ENCODE peak calls at places on chromosomes 1 and 21, in seven cellular contexts. U is effector memory CD4-positive, alpha-beta T cell; X is Panc1; A is head of caudate nucleus; V is GM12878; W is CMK; N is NCI-H774. I is an unnamed sample.

GRCh38 chr1:226708342-226708780 is 30.7 kb downstream of the ITPKB start:
- DNase-seq in N (no peak), X (no peak), W (no peak), U (no peak), A (no peak), V (no peak), I (peak)

GRCh38 chr1:33043267-33044090 is 6.8 kb upstream of the AK2 start:
- DNase-seq in W (no peak), V (no peak), A (no peak), N (no peak), U (no peak), X (no peak), I (no peak)

GRCh38 chr1:203406446-203407045 is 55.6 kb upstream of the FMOD start:
- DNase-seq in A (no peak), U (no peak), V (no peak), N (no peak), X (no peak), W (no peak), I (no peak)

GRCh38 chr1:149917590-149918144 is at the start of gene SV2A:
- DNase-seq in V (no peak), X (no peak), U (peak), A (peak), N (peak), W (no peak), I (peak)

GRCh38 chr1:94009304-94009703 is 100.1 kb upstream of the GCLM start:
- DNase-seq in X (no peak), N (no peak), W (no peak), V (no peak), U (no peak), A (no peak), I (no peak)

GRCh38 chr1:101366513-101367215 is 129.8 kb downstream of the S1PR1 start:
- DNase-seq in A (no peak), N (no peak), X (no peak), U (no peak), W (no peak), V (no peak), I (no peak)

GRCh38 chr1:18955442-18956188 is 861 bp downstream of the IFFO2 start:
- DNase-seq in V (no peak), A (peak), W (no peak), X (no peak), N (no peak), U (peak), I (peak)

GRCh38 chr1:60068393-60069045 is 5.1 kb downstream of the C1orf87 start:
- DNase-seq in N (no peak), X (no peak), W (no peak), A (no peak), U (no peak), V (no peak), I (no peak)

GRCh38 chr1:77926561-77927357 is 38.3 kb downstream of the NEXN start:
- DNase-seq in N (no peak), W (no peak), U (no peak), A (no peak), X (no peak), V (peak), I (no peak)

GRCh38 chr1:203526572-203526971 is 32.6 kb downstream of the OPTC start:
- DNase-seq in U (no peak), V (no peak), W (no peak), A (no peak), N (no peak), X (no peak), I (no peak)

GRCh38 chr1:15568387-15569073 is 16.3 kb downstream of the AGMAT start:
- DNase-seq in U (no peak), W (no peak), N (no peak), V (no peak), A (no peak), X (no peak), I (no peak)

GRCh38 chr1:207495816-207496792 is at the start of gene CR1:
- DNase-seq in V (no peak), A (peak), N (no peak), X (no peak), U (peak), W (peak), I (no peak)

GRCh38 chr1:2045468-2046224 is 4.6 kb upstream of the PRKCZ start:
- DNase-seq in N (no peak), X (no peak), U (no peak), V (no peak), W (no peak), A (no peak), I (no peak)

GRCh38 chr1:107991371-107992066 is 26.5 kb upstream of the VAV3 start:
- DNase-seq in A (no peak), V (no peak), U (no peak), W (no peak), X (no peak), N (no peak), I (no peak)

GRCh38 chr1:156511656-156512055 is 11.1 kb upstream of the MEF2D start:
- DNase-seq in N (no peak), V (no peak), A (no peak), U (no peak), W (no peak), X (no peak), I (no peak)

GRCh38 chr1:223531742-223532341 is 133.7 kb downstream of the CAPN8 start:
- DNase-seq in A (peak), W (no peak), N (peak), U (peak), X (peak), V (no peak), I (peak)

GRCh38 chr1:3814771-3815561 is 18.7 kb upstream of the LRRC47 start:
- DNase-seq in X (no peak), V (no peak), A (no peak), U (no peak), N (no peak), W (no peak), I (no peak)

GRCh38 chr1:28401760-28402159 is 32.2 kb downstream of the PHACTR4 start:
- DNase-seq in N (no peak), W (no peak), X (no peak), A (no peak), V (no peak), U (no peak), I (no peak)

GRCh38 chr21:46009951-46010655 is 28.5 kb downstream of the COL6A1 start:
- DNase-seq in V (no peak), U (no peak), W (no peak), N (no peak), A (no peak), X (no peak), I (no peak)

I was measured in Kasumi-1.